ENCODE peak calls at places on chromosome 20, in eight cellular contexts. Q is H54, L is esophagus squamous epithelium, C is T-helper 9 cell, N is EH, X is esophagus muscularis mucosa, T is anterior cingulate cortex, D is NCI-H1694 treated with DMSO at 0.1 percent for 48 hours. H is an unnamed sample.

GRCh38 chr20:11379257-11380011 is 538.3 kb upstream of the BTBD3 start:
- DNase-seq in Q (no peak), L (no peak), C (no peak), N (peak), X (no peak), T (no peak), D (no peak), H (no peak)

GRCh38 chr20:34397096-34397495 is 34.0 kb downstream of the ITCH start:
- DNase-seq in Q (no peak), L (no peak), C (no peak), N (no peak), X (no peak), T (no peak), D (no peak), H (no peak)

GRCh38 chr20:49608752-49609670 is 41.1 kb upstream of the PTGIS start:
- DNase-seq in Q (no peak), L (no peak), C (peak), N (peak), X (no peak), T (peak), D (peak), H (peak)

GRCh38 chr20:32454164-32455145 is 96.3 kb downstream of the ASXL1 start:
- DNase-seq in Q (no peak), L (no peak), C (no peak), N (no peak), X (no peak), T (no peak), D (no peak), H (no peak)

GRCh38 chr20:45843506-45843905 is 9.9 kb downstream of the SNX21 start:
- DNase-seq in Q (no peak), L (no peak), C (no peak), N (no peak), X (no peak), T (no peak), D (no peak), H (no peak)

GRCh38 chr20:38260378-38261053 is at the start of gene KIAA1755:
- DNase-seq in Q (no peak), L (no peak), C (no peak), N (peak), X (no peak), T (peak), D (no peak), H (no peak)

GRCh38 chr20:35151739-35152138 is 4.6 kb upstream of the EDEM2 start:
- DNase-seq in Q (no peak), L (no peak), C (no peak), N (peak), X (no peak), T (no peak), D (no peak), H (no peak)

GRCh38 chr20:3775457-3775856 is 5.8 kb downstream of the SPEF1 start:
- DNase-seq in Q (no peak), L (no peak), C (no peak), N (no peak), X (no peak), T (no peak), D (no peak), H (no peak)

GRCh38 chr20:48826064-48826463 is 1.7 kb downstream of the PREX1 start:
- DNase-seq in Q (no peak), L (no peak), C (no peak), N (no peak), X (no peak), T (no peak), D (no peak), H (no peak)

GRCh38 chr20:50928469-50928868 is 2.8 kb downstream of the ADNP start:
- DNase-seq in Q (no peak), L (no peak), C (no peak), N (no peak), X (no peak), T (no peak), D (no peak), H (no peak)

GRCh38 chr20:55375920-55376319 is 629.4 kb downstream of the CBLN4 start:
- DNase-seq in Q (no peak), L (no peak), C (no peak), N (no peak), X (no peak), T (no peak), D (no peak), H (no peak)

GRCh38 chr20:15342987-15343639 is 1005.7 kb upstream of the FLRT3 start:
- DNase-seq in Q (no peak), L (no peak), C (no peak), N (peak), X (no peak), T (no peak), D (no peak), H (no peak)

GRCh38 chr20:48847498-48848205 is 19.9 kb upstream of the PREX1 start:
- DNase-seq in Q (no peak), L (no peak), C (no peak), N (no peak), X (no peak), T (no peak), D (no peak), H (no peak)

GRCh38 chr20:51366155-51366886 is 176.2 kb downstream of the NFATC2 start:
- DNase-seq in Q (peak), L (no peak), C (no peak), N (peak), X (no peak), T (no peak), D (no peak), H (peak)

GRCh38 chr20:51402201-51402600 is 140.3 kb downstream of the NFATC2 start:
- DNase-seq in Q (no peak), L (no peak), C (peak), N (no peak), X (no peak), T (no peak), D (no peak), H (no peak)

GRCh38 chr20:57594092-57594911 is 25.9 kb downstream of the ZBP1 start:
- DNase-seq in Q (peak), L (no peak), C (peak), N (peak), X (no peak), T (peak), D (no peak), H (peak)

GRCh38 chr20:431012-431904 is 23.2 kb downstream of the RBCK1 start:
- DNase-seq in Q (no peak), L (no peak), C (no peak), N (peak), X (no peak), T (peak), D (peak), H (peak)

GRCh38 chr20:38214871-38215788 is 45.4 kb downstream of the KIAA1755 start:
- DNase-seq in Q (no peak), L (no peak), C (no peak), N (no peak), X (no peak), T (no peak), D (no peak), H (no peak)

GRCh38 chr20:33005132-33005566 is 916 bp upstream of the SUN5 start:
- DNase-seq in Q (no peak), L (no peak), C (no peak), N (peak), X (no peak), T (no peak), D (peak), H (no peak)

GRCh38 chr20:42276718-42277117 is 658.5 kb upstream of the CHD6 start:
- DNase-seq in Q (no peak), L (no peak), C (no peak), N (no peak), X (peak), T (no peak), D (no peak), H (no peak)

GRCh38 chr20:61712632-61713031 is 353.0 kb downstream of the TAF4 start:
- DNase-seq in Q (no peak), L (no peak), C (no peak), N (no peak), X (no peak), T (no peak), D (no peak), H (no peak)

GRCh38 chr20:59723108-59723500 is 118.8 kb downstream of the PHACTR3 start:
- DNase-seq in Q (no peak), L (no peak), C (no peak), N (no peak), X (no peak), T (no peak), D (no peak), H (no peak)

GRCh38 chr20:63967330-63968135 is 2.2 kb downstream of the ZNF512B start:
- DNase-seq in Q (no peak), L (no peak), C (no peak), N (no peak), X (no peak), T (no peak), D (no peak), H (no peak)